ENCODE peak calls at places on chromosomes 12 and 14, in four cellular contexts. I is NCI-H1092, F is DMS153, B is midbrain. X is an unnamed sample.
A peak's percentile ranks its signal among the peaks of the same experiment; 100 is the strongest.

GRCh38 chr14:71610149-71610548 is 322.1 kb upstream of the RGS6 start:
- DNase-seq in B (no peak), F (no peak), I (no peak), X (no peak)

GRCh38 chr14:86847176-86847575 is 1145.8 kb downstream of the GALC start:
- DNase-seq in F (no peak), I (no peak), B (no peak), X (no peak)

GRCh38 chr12:132464820-132465219 is 25.1 kb upstream of the FBRSL1 start:
- DNase-seq in I (no peak), B (no peak), F (no peak), X (no peak)

GRCh38 chr12:27032679-27033078 is 10.3 kb downstream of the MED21 start:
- DNase-seq in B (no peak), F (no peak), I (no peak), X (no peak)

GRCh38 chr14:60658909-60659585 is 9.8 kb upstream of the SIX1 start:
- DNase-seq in F (peak; percentile 57), I (no peak), B (no peak), X (no peak)

GRCh38 chr14:64654072-64654899 is 49.9 kb upstream of the PLEKHG3 start:
- DNase-seq in F (peak; percentile 4), I (no peak), B (no peak), X (no peak)

GRCh38 chr12:54019924-54020586 is 8.2 kb upstream of the HOXC6 start:
- DNase-seq in F (no peak), I (no peak), B (no peak), X (no peak)

GRCh38 chr14:71139058-71139946 is 232.0 kb downstream of the PCNX1 start:
- DNase-seq in B (peak; percentile 69), F (no peak), I (peak; percentile 10), X (peak; percentile 71)

GRCh38 chr12:53777936-53778644 is 26.3 kb upstream of the CISTR start:
- DNase-seq in F (no peak), I (no peak), B (no peak), X (no peak)

GRCh38 chr14:29637406-29637805 is 290.2 kb downstream of the PRKD1 start:
- DNase-seq in I (peak; percentile 73), F (peak; percentile 51), B (peak; percentile 72), X (no peak)

GRCh38 chr12:53194973-53195372 is 12.1 kb downstream of the ITGB7 start:
- DNase-seq in B (no peak), I (no peak), F (no peak), X (no peak)

GRCh38 chr12:122480753-122481152 is 20.0 kb downstream of the ZCCHC8 start:
- DNase-seq in I (no peak), B (no peak), F (no peak), X (no peak)

GRCh38 chr12:42631507-42631906 is 42.0 kb upstream of the PRICKLE1 start:
- DNase-seq in I (no peak), B (no peak), F (no peak), X (no peak)

GRCh38 chr14:58072288-58073071 is 79.5 kb downstream of the ARMH4 start:
- DNase-seq in B (peak; percentile 64), F (peak; percentile 19), I (peak; percentile 59), X (peak; percentile 52)

GRCh38 chr14:31902002-31902401 is 175.1 kb upstream of the ARHGAP5 start:
- DNase-seq in I (no peak), F (no peak), B (no peak), X (peak; percentile 61)

GRCh38 chr14:93031505-93032300 is 84.0 kb downstream of the ITPK1 start:
- DNase-seq in I (no peak), B (no peak), F (no peak), X (no peak)

GRCh38 chr14:59301354-59301753 is 112.9 kb downstream of the DAAM1 start:
- DNase-seq in B (no peak), I (no peak), F (peak; percentile 32), X (no peak)